ENCODE peak calls at places on chromosomes 7 and 10, in ten cellular contexts. W, L, I, Q, S, J, B, K, O and V are unnamed samples.

GRCh38 chr7:55019691-55020480 is 1.1 kb downstream of the EGFR start:
- DNase-seq in Q (no peak), J (no peak), S (no peak), L (peak; percentile 19), W (peak; percentile 51), K (no peak), B (peak; percentile 51), O (no peak), I (peak; percentile 52), V (peak; percentile 25)

GRCh38 chr10:64041185-64041988 is 520.2 kb downstream of the REEP3 start:
- DNase-seq in W (peak; percentile 61), J (peak; percentile 8), S (peak; percentile 70), K (peak; percentile 47), Q (peak; percentile 83), L (peak; percentile 69), B (peak; percentile 79), I (peak; percentile 85), O (peak; percentile 65), V (peak; percentile 0)

GRCh38 chr10:62027841-62028501 is 126.5 kb downstream of the ARID5B start:
- DNase-seq in L (no peak), Q (peak; percentile 61), B (no peak), W (peak; percentile 43), J (no peak), S (no peak), K (no peak), O (no peak), I (no peak), V (no peak)

GRCh38 chr7:99224263-99224947 is 16.5 kb upstream of the KPNA7 start:
- DNase-seq in O (no peak), K (no peak), S (no peak), Q (peak; percentile 60), J (no peak), W (peak; percentile 45), I (no peak), B (no peak), L (peak; percentile 9), V (no peak)

GRCh38 chr7:45252857-45253256 is 95.3 kb downstream of the RAMP3 start:
- DNase-seq in I (no peak), S (no peak), Q (no peak), J (no peak), W (no peak), B (no peak), O (no peak), K (no peak), L (no peak), V (no peak)

GRCh38 chr7:37448637-37449331 is at the start of gene ELMO1:
- DNase-seq in K (no peak), L (peak; percentile 87), B (peak; percentile 89), J (peak; percentile 6), Q (peak; percentile 47), O (peak; percentile 84), I (peak; percentile 90), S (peak; percentile 85), W (peak; percentile 0), V (no peak)

GRCh38 chr10:55500931-55501559 is 700.0 kb upstream of the PCDH15 start:
- DNase-seq in I (peak; percentile 2), J (no peak), S (no peak), L (no peak), K (no peak), W (no peak), O (no peak), B (no peak), Q (peak; percentile 12), V (no peak)

GRCh38 chr7:80370587-80370986 is 141.3 kb downstream of the GNAT3 start:
- DNase-seq in W (no peak), I (no peak), L (no peak), K (no peak), Q (no peak), S (no peak), O (no peak), J (no peak), B (no peak), V (no peak)

GRCh38 chr7:96679886-96680285 is 29.8 kb downstream of the SEM1 start:
- DNase-seq in W (no peak), S (no peak), O (no peak), L (peak; percentile 8), J (no peak), K (no peak), B (no peak), Q (no peak), I (no peak), V (no peak)

GRCh38 chr10:86862786-86863185 is 94.6 kb downstream of the MMRN2 start:
- DNase-seq in K (no peak), B (no peak), Q (no peak), J (no peak), S (no peak), L (no peak), O (no peak), I (no peak), W (no peak), V (no peak)

GRCh38 chr10:91939653-91940052 is 16.1 kb downstream of the BTAF1 start:
- DNase-seq in W (no peak), L (no peak), O (no peak), J (no peak), I (no peak), S (no peak), B (no peak), K (no peak), Q (no peak), V (no peak)

GRCh38 chr10:11204355-11204879 is 186.7 kb downstream of the CELF2 start:
- DNase-seq in I (no peak), L (no peak), K (no peak), S (no peak), O (no peak), J (no peak), B (no peak), Q (no peak), W (no peak), V (no peak)

GRCh38 chr7:88401009-88401623 is 94.4 kb upstream of the STEAP4 start:
- DNase-seq in L (peak; percentile 14), I (peak; percentile 14), Q (peak; percentile 3), O (no peak), K (no peak), W (peak; percentile 1), S (peak; percentile 9), J (no peak), B (no peak), V (no peak)

GRCh38 chr7:16212610-16213009 is 208.7 kb downstream of the CRPPA start:
- DNase-seq in Q (no peak), O (no peak), K (no peak), I (no peak), B (no peak), S (no peak), L (no peak), W (no peak), J (no peak), V (no peak)

GRCh38 chr10:114320249-114321116 is 81.4 kb downstream of the VWA2 start:
- DNase-seq in W (no peak), I (no peak), O (no peak), S (no peak), L (no peak), Q (no peak), J (no peak), B (no peak), K (no peak), V (no peak)

GRCh38 chr10:63633677-63634487 is 112.7 kb downstream of the REEP3 start:
- DNase-seq in B (no peak), O (no peak), K (no peak), L (peak; percentile 17), I (no peak), S (no peak), W (peak; percentile 53), J (no peak), Q (peak; percentile 70), V (peak; percentile 8)

GRCh38 chr7:1553513-1554210 is 2.3 kb downstream of the TMEM184A start:
- DNase-seq in I (no peak), S (no peak), O (no peak), Q (no peak), J (no peak), L (no peak), B (no peak), K (no peak), W (no peak), V (no peak)

GRCh38 chr7:144857463-144857862 is 21.6 kb upstream of the TPK1 start:
- DNase-seq in L (no peak), J (peak; percentile 4), O (no peak), B (no peak), I (no peak), K (no peak), Q (no peak), S (no peak), W (no peak), V (no peak)